ENCODE peak calls at places on chromosomes 4 and X, in seven cellular contexts. K is pancreas, P is endothelial cell, Z is transverse colon, E is H9, Q is fibroblast of lung, B is A549. O is an unnamed sample.

GRCh38 chrX:140672840-140673731 is 36.5 kb upstream of the LINC00632 start:
- DNase-seq in K (no peak), P (no peak), Z (no peak), E (no peak), Q (no peak), B (no peak), O (no peak)

GRCh38 chr4:98663226-98664006 is 5.0 kb upstream of the TSPAN5 start:
- DNase-seq in K (no peak), P (peak; percentile 25), Z (peak; percentile 21), E (no peak), Q (no peak), B (no peak), O (no peak)

GRCh38 chr4:108070775-108071174 is 81.1 kb downstream of the HADH start:
- DNase-seq in K (no peak), P (no peak), Z (no peak), E (no peak), Q (no peak), B (no peak), O (no peak)

GRCh38 chrX:30791296-30792278 is 97.5 kb downstream of the TAB3 start:
- DNase-seq in K (no peak), P (no peak), Z (no peak), E (no peak), Q (no peak), B (no peak), O (no peak)

GRCh38 chrX:122115604-122116003 is 1068.2 kb downstream of the GLUD2 start:
- DNase-seq in K (no peak), P (no peak), Z (no peak), E (no peak), Q (no peak), B (no peak), O (no peak)

GRCh38 chrX:41823402-41823801 is 99.4 kb downstream of the GPR82 start:
- DNase-seq in K (no peak), P (no peak), Z (peak; percentile 37), E (no peak), Q (peak; percentile 30), B (no peak), O (no peak)

GRCh38 chrX:120429776-120430535 is 39.1 kb downstream of the LAMP2 start:
- DNase-seq in K (no peak), P (no peak), Z (no peak), E (no peak), Q (no peak), B (no peak), O (no peak)

GRCh38 chr4:183118585-183118984 is 19.5 kb downstream of the WWC2 start:
- DNase-seq in K (no peak), P (no peak), Z (no peak), E (no peak), Q (peak; percentile 98), B (no peak), O (no peak)

GRCh38 chr4:147943159-147943638 is 211.3 kb downstream of the ARHGAP10 start:
- DNase-seq in K (no peak), P (no peak), Z (no peak), E (no peak), Q (peak; percentile 7), B (no peak), O (no peak)

GRCh38 chrX:21740329-21741274 is 17.3 kb downstream of the SMPX start:
- DNase-seq in K (peak; percentile 2), P (no peak), Z (peak; percentile 10), E (no peak), Q (peak; percentile 29), B (no peak), O (no peak)

GRCh38 chrX:100995469-100995868 is 26.0 kb downstream of the ARL13A start:
- DNase-seq in K (no peak), P (no peak), Z (no peak), E (no peak), Q (peak; percentile 91), B (no peak), O (no peak)

GRCh38 chr4:1246111-1246881 is 2.6 kb downstream of the CTBP1 start:
- DNase-seq in K (peak; percentile 75), P (no peak), Z (peak; percentile 30), E (peak; percentile 28), Q (no peak), B (no peak), O (no peak)

GRCh38 chr4:160983035-160983434 is 1180.8 kb downstream of the FSTL5 start:
- DNase-seq in K (no peak), P (no peak), Z (no peak), E (no peak), Q (no peak), B (no peak), O (no peak)

GRCh38 chr4:119664168-119664907 is 35.7 kb upstream of the PDE5A start:
- DNase-seq in K (no peak), P (no peak), Z (no peak), E (no peak), Q (peak; percentile 41), B (no peak), O (no peak)

GRCh38 chr4:159151701-159152100 is 48.8 kb downstream of the RAPGEF2 start:
- DNase-seq in K (no peak), P (no peak), Z (no peak), E (no peak), Q (no peak), B (no peak), O (no peak)

GRCh38 chr4:108113229-108113628 is 55.5 kb downstream of the LEF1 start:
- DNase-seq in K (no peak), P (no peak), Z (no peak), E (no peak), Q (no peak), B (no peak), O (no peak)

GRCh38 chr4:182770259-182770968 is 146.8 kb downstream of the DCTD start:
- DNase-seq in K (no peak), P (no peak), Z (no peak), E (peak; percentile 39), Q (no peak), B (no peak), O (no peak)

GRCh38 chr4:130747842-130748241 is 1651.9 kb downstream of the C4orf33 start:
- DNase-seq in K (no peak), P (no peak), Z (no peak), E (no peak), Q (peak; percentile 1), B (no peak), O (no peak)

GRCh38 chr4:15238720-15239119 is 189.1 kb upstream of the C1QTNF7 start:
- DNase-seq in K (no peak), P (peak; percentile 64), Z (no peak), E (peak; percentile 58), Q (peak; percentile 30), B (peak; percentile 25), O (peak; percentile 27)

GRCh38 chr4:186201535-186202230 is 10.3 kb downstream of the CYP4V2 start:
- DNase-seq in K (peak; percentile 50), P (peak; percentile 46), Z (peak; percentile 71), E (peak; percentile 74), Q (no peak), B (peak; percentile 64), O (peak; percentile 40)

DNA sequence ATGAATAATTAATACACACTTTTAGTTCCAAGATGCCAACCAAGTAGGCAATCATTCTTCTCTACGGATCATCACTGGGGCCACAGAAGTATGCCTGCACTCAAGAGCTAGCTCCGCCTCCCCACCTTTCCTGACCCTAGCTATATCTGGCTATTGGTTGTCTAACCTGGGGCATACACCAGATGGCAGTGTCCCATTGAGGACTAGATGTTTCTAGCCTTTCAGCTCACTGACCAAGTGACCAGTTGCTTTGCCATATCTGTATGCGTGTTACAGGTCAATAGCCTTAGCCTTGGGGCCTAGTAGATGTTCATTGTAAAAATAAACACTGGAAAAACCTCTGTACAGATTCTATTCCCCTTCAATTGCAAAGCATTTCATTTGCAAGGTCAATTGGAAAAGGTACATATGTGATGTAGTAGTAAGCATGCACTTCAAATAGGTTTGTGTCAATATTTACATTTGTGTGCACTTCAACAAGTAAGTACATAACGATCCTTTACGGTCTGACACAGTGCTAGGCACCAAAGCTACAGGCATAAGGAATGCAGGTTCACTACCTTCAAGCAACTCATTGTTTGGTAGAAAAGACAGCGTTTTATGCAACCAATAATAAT is 521.7 kb downstream of the PPARGC1A start:
- DNase-seq in K (no peak), P (peak; percentile 45), Z (peak; percentile 44), E (peak; percentile 75), Q (no peak), B (no peak), O (peak; percentile 69)
- TF ChIP-seq CTCF in K (no peak), P (peak; percentile 58), Z (peak; percentile 56), E (peak; percentile 78), Q (peak; percentile 16), B (no peak), O (peak; percentile 63)

GRCh38 chr4:70315928-70316327 is 18.9 kb upstream of the CABS1 start:
- DNase-seq in K (no peak), P (no peak), Z (no peak), E (no peak), Q (no peak), B (no peak), O (no peak)
- TF ChIP-seq CTCF in K (no peak), P (no peak), Z (no peak), E (peak; percentile 42), Q (no peak), B (no peak), O (no peak)

GRCh38 chrX:46957299-46957698 is 45.1 kb downstream of the JADE3 start:
- DNase-seq in K (no peak), P (no peak), Z (no peak), E (no peak), Q (no peak), B (no peak), O (no peak)
- TF ChIP-seq CTCF in K (no peak), P (no peak), Z (no peak), E (no peak), Q (no peak), B (no peak), O (no peak)

DNA sequence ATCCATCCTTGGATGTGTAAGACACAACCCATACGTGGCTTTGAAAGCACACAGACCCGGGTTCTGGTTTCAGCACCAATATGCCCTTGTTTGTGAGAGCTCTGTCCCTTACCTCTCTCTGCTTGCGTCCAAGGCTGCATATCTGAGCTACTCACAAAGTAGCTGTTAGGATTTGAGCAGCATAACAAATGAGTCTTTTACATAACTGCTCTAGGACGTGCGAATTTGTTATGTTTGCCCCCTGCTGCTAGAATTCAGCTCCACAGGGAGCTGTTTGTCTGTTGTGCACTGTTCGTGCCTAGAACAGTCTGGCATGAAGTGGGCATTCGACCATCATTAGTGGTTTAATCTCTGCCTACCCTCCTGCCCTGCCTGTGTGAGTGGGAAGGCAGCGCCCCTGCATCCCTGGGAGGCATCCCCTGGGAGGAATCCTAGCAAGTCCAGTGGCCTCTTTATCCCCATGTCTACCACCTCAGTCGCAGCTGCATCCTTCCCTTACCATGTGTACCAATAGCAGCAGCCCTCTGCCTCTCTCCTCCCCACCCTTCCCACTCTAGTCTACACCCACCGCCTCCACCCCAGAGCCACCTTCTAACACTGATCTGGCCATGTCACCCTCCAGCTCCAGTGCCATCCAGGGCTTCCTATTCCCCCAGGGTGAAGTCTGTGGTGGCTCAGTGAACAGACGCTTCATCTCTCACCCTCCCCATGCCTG is 42.0 kb downstream of the SLC2A9 start:
- DNase-seq in K (no peak), P (no peak), Z (no peak), E (peak; percentile 40), Q (no peak), B (no peak), O (no peak)
- TF ChIP-seq CTCF in K (no peak), P (no peak), Z (no peak), E (no peak), Q (no peak), B (no peak), O (no peak)